ENCODE peak calls at places on chromosomes 12 and 14, in four cellular contexts. M is fibroblast of the aortic adventitia, C is brain microvascular endothelial cell, K is breast epithelium. J is an unnamed sample.

GRCh38 chr12:57868870-57869609 is 22.5 kb upstream of the CTDSP2 start:
- DNase-seq in M (no peak), C (no peak), K (no peak), J (no peak)

GRCh38 chr14:95774265-95775160 is 60.6 kb upstream of the TCL1A start:
- DNase-seq in M (peak), C (peak), K (peak), J (peak)

GRCh38 chr12:52634266-52635056 is 16.1 kb upstream of the KRT73 start:
- DNase-seq in M (no peak), C (no peak), K (peak), J (no peak)

GRCh38 chr14:101882141-101882935 is 82.0 kb upstream of the DYNC1H1 start:
- DNase-seq in K (no peak), M (no peak), C (no peak), J (no peak)

GRCh38 chr12:63918788-63919300 is 74.3 kb downstream of the SRGAP1 start:
- DNase-seq in M (peak), K (no peak), C (peak), J (peak)

GRCh38 chr14:81557137-81557536 is 23.5 kb upstream of the SEL1L start:
- DNase-seq in M (peak), K (no peak), C (no peak), J (no peak)

GRCh38 chr14:63342381-63342780 is 23.6 kb upstream of the GPHB5 start:
- DNase-seq in K (no peak), C (peak), M (peak), J (no peak)

GRCh38 chr14:70884595-70885342 is 22.5 kb upstream of the PCNX1 start:
- DNase-seq in C (no peak), M (no peak), K (no peak), J (no peak)

GRCh38 chr14:23631702-23632460 is 4.3 kb upstream of the DHRS2 start:
- DNase-seq in K (peak), C (peak), M (peak), J (peak)

GRCh38 chr12:49092086-49092815 is 2.4 kb downstream of the DHH start:
- DNase-seq in C (no peak), M (no peak), K (no peak), J (no peak)

GRCh38 chr12:54060975-54061778 is 7.5 kb downstream of the HOXC4 start:
- DNase-seq in K (no peak), M (no peak), C (no peak), J (no peak)

GRCh38 chr12:50677858-50678257 is 86.0 kb upstream of the ATF1 start:
- DNase-seq in M (peak), K (no peak), C (no peak), J (peak)

GRCh38 chr14:92317511-92317910 is 5.5 kb upstream of the SLC24A4 start:
- DNase-seq in M (peak), C (peak), K (no peak), J (peak)

GRCh38 chr14:92726135-92726932 is 22.1 kb downstream of the LGMN start:
- DNase-seq in K (peak), M (peak), C (peak), J (peak)

GRCh38 chr12:122354958-122355641 is 67.4 kb downstream of the CLIP1 start:
- DNase-seq in M (no peak), C (no peak), K (no peak), J (no peak)

GRCh38 chr14:69013943-69014782 is 35.1 kb upstream of the ACTN1 start:
- DNase-seq in M (peak), K (peak), C (peak), J (peak)

GRCh38 chr14:20720741-20721140 is 24.9 kb upstream of the EDDM3A start:
- DNase-seq in C (no peak), K (no peak), M (no peak), J (no peak)

GRCh38 chr12:131066207-131066885 is 112.6 kb downstream of the ADGRD1 start:
- DNase-seq in C (no peak), K (no peak), M (no peak), J (no peak)

GRCh38 chr14:82366803-82367202 is 833.1 kb upstream of the SEL1L start:
- DNase-seq in C (no peak), M (no peak), K (no peak), J (no peak)

GRCh38 chr14:104297721-104298401 is 159.5 kb downstream of the KIF26A start:
- DNase-seq in C (no peak), M (no peak), K (no peak), J (no peak)

GRCh38 chr14:28467611-28468010 is 299.0 kb upstream of the FOXG1 start:
- DNase-seq in K (no peak), M (no peak), C (no peak), J (no peak)

GRCh38 chr12:64098709-64099354 is 123.3 kb downstream of the KICS2 start:
- DNase-seq in C (peak), K (no peak), M (peak), J (peak)

GRCh38 chr12:95480230-95480629 is 6.3 kb downstream of the METAP2 start:
- DNase-seq in C (peak), M (no peak), K (no peak), J (no peak)
- H3K4me3 ChIP-seq in C (no peak), M (no peak), K (no peak), J (no peak)

GRCh38 chr12:105453306-105453705 is 122.8 kb downstream of the C12orf75 start:
- DNase-seq in K (no peak), C (no peak), M (no peak), J (no peak)

GRCh38 chr12:105457026-105457425 is 126.5 kb downstream of the C12orf75 start:
- DNase-seq in M (no peak), K (no peak), C (no peak), J (no peak)

GRCh38 chr12:105451798-105452197 is 121.3 kb downstream of the C12orf75 start:
- DNase-seq in K (no peak), M (no peak), C (no peak), J (no peak)

GRCh38 chr12:105454688-105455087 is 124.2 kb downstream of the C12orf75 start:
- DNase-seq in M (no peak), K (no peak), C (no peak), J (no peak)

GRCh38 chr12:105455250-105455649 is 124.8 kb downstream of the C12orf75 start:
- DNase-seq in K (no peak), M (no peak), C (no peak), J (no peak)
- TF ChIP-seq CTCF in K (no peak), M (no peak), C (no peak), J (no peak)

GRCh38 chr12:14959916-14960315 is 1.5 kb downstream of the ARHGDIB start:
- DNase-seq in M (no peak), C (no peak), K (no peak), J (no peak)

GRCh38 chr12:14959126-14959440 is 2.3 kb downstream of the ARHGDIB start:
- DNase-seq in K (no peak), C (no peak), M (no peak), J (no peak)

GRCh38 chr12:14957769-14958168 is 3.6 kb downstream of the ARHGDIB start:
- DNase-seq in C (no peak), K (no peak), M (no peak), J (no peak)

GRCh38 chr12:14959463-14959862 is 1.9 kb downstream of the ARHGDIB start:
- DNase-seq in C (no peak), M (no peak), K (no peak), J (no peak)

GRCh38 chr12:14958361-14959125 is 2.9 kb downstream of the ARHGDIB start:
- DNase-seq in M (no peak), C (no peak), K (no peak), J (no peak)
- H3K4me3 ChIP-seq in M (no peak), C (no peak), K (no peak), J (no peak)

DNA sequence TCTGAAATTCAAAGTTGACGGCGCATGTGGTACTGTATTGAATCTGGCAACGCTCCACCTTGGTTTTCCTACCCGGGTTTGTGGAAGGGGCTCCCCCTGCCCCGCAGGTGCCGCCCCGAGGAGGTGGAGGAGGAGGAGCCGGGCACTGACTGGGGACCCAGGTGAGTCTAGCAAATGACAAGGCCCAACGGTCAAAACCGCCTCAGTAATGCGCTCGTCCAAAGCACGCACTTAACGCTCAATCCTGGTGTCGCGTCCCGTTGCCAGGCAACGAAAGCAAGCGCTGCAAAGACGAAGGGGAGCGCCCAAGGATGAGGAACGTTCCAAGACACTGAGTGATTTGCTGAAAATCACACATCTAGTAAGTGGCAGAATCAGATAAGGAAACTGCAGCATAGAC is 24.0 kb upstream of the CLEC4E start:
- DNase-seq in K (no peak), C (no peak), M (no peak), J (no peak)
- TF ChIP-seq CTCF in K (no peak), C (no peak), M (no peak), J (no peak)

DNA sequence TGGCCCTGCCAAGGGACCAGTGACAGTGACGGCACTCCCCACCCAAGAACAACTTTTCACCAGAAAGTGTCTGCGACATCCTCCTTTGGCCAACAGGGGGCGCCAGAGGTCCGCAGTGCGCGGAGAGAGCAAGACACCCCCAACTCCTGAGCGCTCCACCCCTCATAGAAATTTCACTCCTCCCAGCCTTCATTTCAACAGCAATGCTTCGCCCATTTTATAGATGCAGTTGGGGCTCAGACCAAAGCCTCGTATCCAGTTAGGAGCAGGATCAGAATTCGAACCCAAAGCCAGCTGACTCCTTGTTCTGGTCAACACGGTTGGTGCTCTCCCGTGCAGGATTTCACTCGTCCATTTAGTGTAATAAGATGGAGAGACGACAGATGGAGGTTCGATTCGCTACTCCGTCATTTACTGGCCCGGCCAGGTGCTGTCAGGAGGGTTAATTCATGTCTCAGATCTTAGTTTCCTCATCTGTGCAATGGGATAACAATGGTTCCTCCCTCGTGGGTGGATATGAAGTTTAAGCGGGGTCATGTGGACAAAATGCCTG is 2.4 kb upstream of the POP5 start:
- DNase-seq in C (peak), M (peak), K (peak), J (peak)
- H3K4me3 ChIP-seq in C (peak), M (no peak), K (no peak), J (no peak)

GRCh38 chr12:22271036-22271435 is 63.5 kb downstream of the ST8SIA1 start:
- DNase-seq in M (peak), K (peak), C (peak), J (peak)
- TF ChIP-seq CTCF in M (no peak), K (no peak), C (no peak), J (no peak)

GRCh38 chr12:89861086-89861485 is 152.4 kb upstream of the ATP2B1 start:
- DNase-seq in K (no peak), M (no peak), C (no peak), J (no peak)

GRCh38 chr12:89862511-89863331 is 154.1 kb upstream of the ATP2B1 start:
- DNase-seq in C (no peak), M (no peak), K (no peak), J (no peak)

GRCh38 chr12:89863332-89863938 is 154.8 kb upstream of the ATP2B1 start:
- DNase-seq in M (no peak), K (no peak), C (no peak), J (no peak)

GRCh38 chr12:89863968-89864367 is 155.3 kb upstream of the ATP2B1 start:
- DNase-seq in K (no peak), M (no peak), C (no peak), J (no peak)

DNA sequence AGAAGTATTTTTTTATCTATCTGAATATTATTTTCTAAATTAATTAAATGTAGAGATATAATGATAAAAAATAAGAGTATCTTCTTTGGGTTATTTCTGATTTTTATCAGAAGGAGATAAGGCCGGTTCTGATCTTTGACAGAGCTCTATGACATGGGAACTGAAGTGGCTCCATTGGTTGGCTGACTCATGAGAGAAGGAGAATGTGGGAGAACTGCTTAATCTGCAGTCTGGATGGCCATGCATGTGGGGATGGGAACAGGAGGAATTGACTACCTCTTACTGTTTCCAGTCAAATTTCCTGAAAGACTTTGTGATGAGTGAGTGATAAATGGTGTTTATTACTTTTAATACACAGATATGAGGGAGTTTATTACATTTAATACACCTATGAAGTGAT is 155.8 kb upstream of the ATP2B1 start:
- DNase-seq in K (no peak), M (no peak), C (no peak), J (no peak)
- H3K4me3 ChIP-seq in K (no peak), M (no peak), C (no peak), J (no peak)

DNA sequence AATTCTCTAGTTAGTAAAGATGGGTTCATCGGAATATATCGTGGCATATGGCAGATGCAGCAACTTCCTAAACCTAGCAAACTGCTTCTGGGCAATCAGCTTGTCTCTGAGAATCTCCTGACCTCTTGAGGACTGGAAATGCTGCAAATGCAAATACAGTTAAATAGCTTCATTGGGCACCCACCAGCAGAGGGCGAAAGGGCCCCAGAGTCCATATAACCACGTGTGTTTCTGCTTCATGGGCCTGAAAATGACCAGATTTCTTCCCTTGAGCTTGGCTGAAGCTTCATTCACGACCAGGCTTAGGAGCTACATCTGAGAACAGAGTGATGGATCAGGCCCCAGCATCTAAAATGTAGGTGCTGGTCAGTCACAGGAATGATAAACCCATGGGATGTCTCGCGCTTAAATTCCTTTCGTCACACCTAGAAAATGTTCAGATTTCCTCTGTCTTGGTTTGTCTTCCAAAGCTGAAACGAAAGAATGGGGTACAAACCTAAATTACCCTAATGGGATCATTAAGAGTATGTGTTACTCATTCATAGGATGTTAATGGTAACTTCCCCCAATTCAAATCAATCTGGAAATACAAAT is 1482.5 kb upstream of the TMEM132C start:
- DNase-seq in K (no peak), M (peak), C (peak), J (no peak)
- TF ChIP-seq CTCF in K (no peak), M (peak), C (peak), J (peak)

J was measured in HFF-Myc.